ENCODE peak calls at places on chromosomes 12 and 14, in nine cellular contexts. H, V, F, Y, J, I, K, R and M are unnamed samples.

GRCh38 chr14:49546766-49547165 is 39.4 kb downstream of the RPS29 start:
- DNase-seq in H (no peak), V (no peak), F (no peak), Y (no peak), J (no peak), I (no peak), K (no peak), R (no peak), M (no peak)

GRCh38 chr12:122834229-122834920 is 882 bp upstream of the HIP1R start:
- DNase-seq in H (no peak), V (no peak), F (no peak), Y (peak), J (peak), I (no peak), K (peak), R (no peak), M (peak)

GRCh38 chr12:54991161-54991991 is 6.8 kb upstream of the TESPA1 start:
- DNase-seq in H (no peak), V (no peak), F (no peak), Y (peak), J (no peak), I (no peak), K (no peak), R (no peak), M (peak)

GRCh38 chr12:91778091-91778819 is 367.4 kb downstream of the BTG1 start:
- DNase-seq in H (no peak), V (no peak), F (no peak), Y (no peak), J (no peak), I (no peak), K (no peak), R (no peak), M (no peak)

GRCh38 chr12:15829949-15830348 is 40.8 kb upstream of the EPS8 start:
- DNase-seq in H (peak), V (no peak), F (no peak), Y (no peak), J (peak), I (no peak), K (no peak), R (no peak), M (no peak)

GRCh38 chr12:15364221-15365170 is 42.2 kb downstream of the PTPRO start:
- DNase-seq in H (no peak), V (no peak), F (no peak), Y (no peak), J (peak), I (no peak), K (peak), R (no peak), M (no peak)

GRCh38 chr12:127324681-127325080 is 942.3 kb upstream of the TMEM132C start:
- DNase-seq in H (no peak), V (no peak), F (no peak), Y (no peak), J (no peak), I (no peak), K (no peak), R (no peak), M (no peak)

GRCh38 chr12:111624540-111624939 is 25.4 kb upstream of the ATXN2 start:
- DNase-seq in H (no peak), V (no peak), F (no peak), Y (no peak), J (peak), I (no peak), K (peak), R (peak), M (no peak)

GRCh38 chr12:76010732-76011458 is 20.7 kb downstream of the PHLDA1 start:
- DNase-seq in H (no peak), V (no peak), F (no peak), Y (no peak), J (no peak), I (no peak), K (no peak), R (no peak), M (no peak)

GRCh38 chr14:68379510-68380303 is 413.2 kb downstream of the ZFP36L1 start:
- DNase-seq in H (no peak), V (no peak), F (no peak), Y (no peak), J (no peak), I (no peak), K (no peak), R (no peak), M (peak)

GRCh38 chr12:57864811-57865751 is 18.6 kb upstream of the CTDSP2 start:
- DNase-seq in H (peak), V (peak), F (peak), Y (no peak), J (peak), I (peak), K (peak), R (peak), M (peak)

GRCh38 chr12:77122236-77122635 is 56.9 kb upstream of the E2F7 start:
- DNase-seq in H (peak), V (no peak), F (no peak), Y (no peak), J (peak), I (no peak), K (peak), R (no peak), M (no peak)

GRCh38 chr14:82913396-82913795 is 1379.7 kb upstream of the SEL1L start:
- DNase-seq in H (no peak), V (no peak), F (no peak), Y (no peak), J (no peak), I (no peak), K (no peak), R (no peak), M (no peak)

GRCh38 chr14:85308531-85309300 is 221.2 kb upstream of the FLRT2 start:
- DNase-seq in H (peak), V (no peak), F (no peak), Y (no peak), J (no peak), I (no peak), K (no peak), R (no peak), M (no peak)

GRCh38 chr12:16118586-16118985 is 158.9 kb downstream of the SLC15A5 start:
- DNase-seq in H (no peak), V (no peak), F (no peak), Y (no peak), J (no peak), I (no peak), K (no peak), R (no peak), M (no peak)

GRCh38 chr14:22570132-22570949 is 18.7 kb downstream of the DAD1 start:
- DNase-seq in H (peak), V (peak), F (no peak), Y (peak), J (peak), I (peak), K (peak), R (no peak), M (peak)

GRCh38 chr12:6569312-6569711 is 1.2 kb upstream of the NOP2 start:
- DNase-seq in H (no peak), V (no peak), F (no peak), Y (no peak), J (no peak), I (no peak), K (no peak), R (no peak), M (no peak)

GRCh38 chr12:15574353-15574752 is 214.8 kb downstream of the EPS8 start:
- DNase-seq in H (no peak), V (no peak), F (no peak), Y (no peak), J (no peak), I (no peak), K (no peak), R (no peak), M (no peak)

GRCh38 chr12:124172646-124173045 is 122.2 kb upstream of the RFLNA start:
- DNase-seq in H (no peak), V (no peak), F (no peak), Y (no peak), J (peak), I (no peak), K (no peak), R (no peak), M (no peak)

GRCh38 chr14:69693823-69694729 is 72.9 kb upstream of the SRSF5 start:
- DNase-seq in H (no peak), V (no peak), F (no peak), Y (peak), J (peak), I (no peak), K (peak), R (no peak), M (no peak)

GRCh38 chr14:24839617-24840203 is 205.7 kb upstream of the GZMB start:
- DNase-seq in H (no peak), V (no peak), F (no peak), Y (no peak), J (no peak), I (no peak), K (no peak), R (no peak), M (no peak)

GRCh38 chr12:13857750-13858149 is 123.7 kb downstream of the GRIN2B start:
- DNase-seq in H (no peak), V (no peak), F (no peak), Y (no peak), J (no peak), I (no peak), K (no peak), R (no peak), M (no peak)

GRCh38 chr14:21211509-21211908 is 55.6 kb upstream of the OR5AU1 start:
- DNase-seq in H (no peak), V (no peak), F (no peak), Y (no peak), J (no peak), I (no peak), K (no peak), R (no peak), M (no peak)

GRCh38 chr14:63544641-63545234 is 1.6 kb upstream of the PPP2R5E start:
- DNase-seq in H (peak), V (no peak), F (no peak), Y (peak), J (no peak), I (no peak), K (no peak), R (no peak), M (no peak)

GRCh38 chr14:56555921-56556570 is 23.6 kb upstream of the TMEM260 start:
- DNase-seq in H (no peak), V (no peak), F (no peak), Y (peak), J (peak), I (no peak), K (no peak), R (no peak), M (no peak)

GRCh38 chr14:104328607-104329006 is 190.2 kb downstream of the KIF26A start:
- DNase-seq in H (no peak), V (no peak), F (no peak), Y (no peak), J (no peak), I (no peak), K (no peak), R (no peak), M (no peak)

GRCh38 chr12:110658242-110658641 is 30.7 kb downstream of the HVCN1 start:
- DNase-seq in H (no peak), V (no peak), F (no peak), Y (no peak), J (no peak), I (no peak), K (no peak), R (no peak), M (no peak)

GRCh38 chr12:34298176-34298970 is 276.1 kb downstream of the ALG10 start:
- DNase-seq in H (no peak), V (no peak), F (peak), Y (no peak), J (no peak), I (no peak), K (no peak), R (peak), M (no peak)

GRCh38 chr12:59736786-59737185 is 141.0 kb downstream of the SLC16A7 start:
- DNase-seq in H (peak), V (no peak), F (no peak), Y (no peak), J (peak), I (no peak), K (peak), R (no peak), M (no peak)

GRCh38 chr14:56271988-56272387 is 153.8 kb downstream of the PELI2 start:
- DNase-seq in H (peak), V (no peak), F (no peak), Y (no peak), J (no peak), I (no peak), K (no peak), R (no peak), M (no peak)

GRCh38 chr14:104556256-104557021 is 23.1 kb upstream of the C14orf180 start:
- DNase-seq in H (no peak), V (no peak), F (peak), Y (no peak), J (no peak), I (no peak), K (no peak), R (peak), M (no peak)

GRCh38 chr14:68977741-68978549 is 1.2 kb downstream of the ACTN1 start:
- DNase-seq in H (peak), V (peak), F (peak), Y (no peak), J (peak), I (peak), K (peak), R (peak), M (peak)

GRCh38 chr12:25248732-25249131 is 2.0 kb downstream of the KRAS start:
- DNase-seq in H (no peak), V (no peak), F (no peak), Y (no peak), J (no peak), I (no peak), K (no peak), R (no peak), M (no peak)
- H3K4me3 ChIP-seq in H (no peak), V (no peak), F (no peak), Y (no peak), J (no peak), I (no peak), K (no peak), R (no peak), M (no peak)

DNA sequence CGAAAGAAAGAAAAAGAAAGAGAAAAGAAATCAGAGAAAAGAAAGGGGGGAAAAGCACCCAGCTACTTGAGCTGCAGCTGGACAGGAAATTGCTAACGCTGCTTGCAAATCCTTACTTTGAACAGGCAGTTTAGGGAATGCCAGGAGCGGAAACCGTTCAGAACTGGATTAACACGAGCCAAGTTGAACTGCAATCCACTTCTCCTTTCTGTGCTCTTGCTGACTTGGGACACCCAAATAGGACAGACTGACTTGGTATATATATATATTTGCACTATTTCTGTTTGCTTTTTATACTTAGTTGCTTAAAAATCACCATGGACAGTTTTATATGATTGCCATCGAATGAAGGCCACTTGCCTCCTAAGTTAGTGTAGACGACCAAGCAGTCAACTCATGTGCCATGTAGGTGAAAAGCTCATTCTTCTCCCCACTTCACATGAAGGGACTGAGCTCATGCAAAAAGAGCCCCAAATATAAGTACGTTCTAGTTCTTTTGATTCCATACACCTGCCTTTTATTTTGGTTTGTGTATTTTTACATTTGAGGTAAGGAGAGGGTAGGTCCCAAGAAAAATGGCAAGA is 5.5 kb downstream of the DUSP6 start:
- DNase-seq in H (peak), V (peak), F (no peak), Y (peak), J (peak), I (no peak), K (no peak), R (no peak), M (no peak)
- H3K27ac ChIP-seq in H (peak), V (peak), F (peak), Y (peak), J (peak), I (peak), K (peak), R (peak), M (no peak)

DNA sequence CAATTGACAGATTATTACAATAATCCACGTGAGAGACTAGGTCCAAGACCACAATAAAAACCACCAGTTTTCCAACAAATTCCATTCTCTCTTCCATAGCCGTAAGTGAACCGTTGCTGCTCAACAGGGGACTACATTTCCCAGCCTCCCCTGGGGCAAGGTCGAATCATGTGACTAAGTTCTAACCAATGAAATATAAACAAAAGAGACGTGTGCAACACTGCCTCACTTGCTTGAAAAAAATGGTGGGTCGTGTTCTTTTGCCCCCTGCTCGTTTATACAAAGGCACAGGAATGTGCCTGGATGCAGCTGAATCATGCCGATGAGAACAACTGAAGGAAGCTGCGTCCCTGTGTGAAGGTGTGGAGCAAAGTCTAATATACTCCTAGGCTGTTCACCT is 51.1 kb downstream of the HSPB8 start:
- DNase-seq in H (peak), V (no peak), F (peak), Y (peak), J (no peak), I (peak), K (peak), R (no peak), M (no peak)
- H3K4me3 ChIP-seq in H (no peak), V (no peak), F (peak), Y (no peak), J (no peak), I (no peak), K (peak), R (peak), M (no peak)

DNA sequence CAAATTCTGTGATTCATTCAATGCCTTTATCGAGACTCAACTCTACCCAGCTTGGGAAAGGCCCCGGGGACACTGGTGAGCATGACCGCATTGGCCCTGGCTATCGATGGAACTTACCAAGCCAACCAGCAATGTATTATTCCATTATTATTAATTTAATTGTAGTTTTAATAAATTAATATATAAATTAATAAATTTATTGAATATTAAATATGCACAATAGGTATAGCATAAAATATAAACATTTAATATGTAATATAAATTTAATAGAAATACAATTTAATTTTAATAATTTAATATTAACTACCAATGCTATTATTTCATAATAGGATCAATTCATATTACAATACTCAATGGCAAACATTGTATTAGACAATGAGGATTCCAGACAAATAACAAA is 163.4 kb downstream of the DPF3 start:
- DNase-seq in H (no peak), V (no peak), F (no peak), Y (no peak), J (no peak), I (no peak), K (no peak), R (no peak), M (no peak)
- H3K27ac ChIP-seq in H (no peak), V (no peak), F (no peak), Y (no peak), J (no peak), I (no peak), K (no peak), R (no peak), M (no peak)

GRCh38 chr12:42484996-42485395 is 104.5 kb downstream of the PRICKLE1 start:
- DNase-seq in H (no peak), V (no peak), F (no peak), Y (no peak), J (peak), I (no peak), K (no peak), R (no peak), M (no peak)

GRCh38 chr12:42482820-42483533 is 106.6 kb downstream of the PRICKLE1 start:
- DNase-seq in H (peak), V (peak), F (peak), Y (peak), J (peak), I (peak), K (peak), R (peak), M (peak)

GRCh38 chr12:42486407-42486806 is 103.1 kb downstream of the PRICKLE1 start:
- DNase-seq in H (no peak), V (no peak), F (no peak), Y (no peak), J (no peak), I (no peak), K (no peak), R (no peak), M (no peak)

GRCh38 chr12:42483534-42483857 is 106.0 kb downstream of the PRICKLE1 start:
- DNase-seq in H (no peak), V (peak), F (no peak), Y (no peak), J (peak), I (no peak), K (no peak), R (no peak), M (peak)

DNA sequence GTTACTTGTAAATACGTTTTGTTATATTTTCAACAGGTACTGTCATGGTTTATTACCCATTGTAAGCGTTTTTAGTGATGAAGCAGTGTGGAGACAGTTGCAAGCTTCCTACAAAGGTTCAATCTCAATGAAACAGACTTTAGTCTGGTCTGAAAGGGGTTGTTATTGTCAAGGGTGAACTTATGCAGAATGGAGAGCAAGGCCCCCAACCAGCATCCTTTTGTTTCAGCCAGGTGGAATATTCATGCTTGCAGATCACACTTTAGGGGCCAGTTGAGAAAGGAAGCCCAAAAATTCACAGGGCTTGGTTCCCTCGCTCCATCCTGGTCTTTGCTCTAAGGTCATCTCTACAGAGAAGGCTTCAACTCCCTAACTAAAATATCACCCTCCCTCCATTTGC is 103.7 kb downstream of the PRICKLE1 start:
- DNase-seq in H (no peak), V (no peak), F (no peak), Y (no peak), J (no peak), I (no peak), K (no peak), R (no peak), M (no peak)
- H3K4me3 ChIP-seq in H (no peak), V (no peak), F (no peak), Y (no peak), J (no peak), I (no peak), K (no peak), R (no peak), M (no peak)

DNA sequence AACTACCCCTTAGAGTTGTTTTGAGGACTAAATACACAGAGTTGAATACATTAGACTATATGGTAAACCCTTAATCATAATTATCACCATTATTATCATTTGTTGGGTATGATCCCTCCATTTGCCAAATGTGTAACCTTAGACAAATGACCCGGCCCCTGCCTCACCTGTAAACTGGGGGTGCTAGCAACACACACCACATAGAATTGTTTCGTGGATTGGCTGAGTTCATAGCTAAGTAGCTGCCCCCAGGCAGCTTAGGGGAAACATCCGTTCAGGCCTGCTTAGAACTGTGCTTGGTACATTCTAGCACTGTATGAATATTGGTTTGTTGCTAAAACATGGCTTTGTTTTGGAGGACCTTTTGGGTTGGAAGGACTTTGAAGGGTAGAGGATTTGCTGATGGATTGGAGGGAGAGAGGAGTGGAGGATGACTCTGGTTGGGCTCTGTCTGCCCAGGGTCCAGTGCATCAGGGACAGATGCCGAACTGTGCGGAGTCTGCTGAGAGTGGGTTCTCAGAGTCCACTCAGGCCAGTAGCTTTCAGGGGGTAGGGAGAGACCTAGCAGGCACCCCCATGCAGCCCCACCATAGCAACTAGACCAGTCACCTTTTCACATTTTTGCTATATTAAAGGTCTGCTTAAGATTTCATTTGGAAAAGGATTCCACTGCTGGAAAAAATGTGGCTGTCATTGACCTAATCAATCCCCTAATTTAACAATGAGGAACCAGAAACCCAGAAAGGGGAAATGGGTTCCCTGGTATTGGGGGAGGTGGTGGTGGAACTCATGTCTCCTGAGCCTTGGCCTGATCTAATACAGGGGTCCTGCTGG is 2.1 kb downstream of the RIN3 start:
- DNase-seq in H (no peak), V (no peak), F (no peak), Y (no peak), J (no peak), I (no peak), K (no peak), R (no peak), M (no peak)
- H3K27ac ChIP-seq in H (no peak), V (no peak), F (no peak), Y (no peak), J (no peak), I (peak), K (no peak), R (peak), M (no peak)